ENCODE peak calls at places on chromosomes 1 and 21, in five cellular contexts. C is fibroblast of lung, I is lower lobe of right lung, O is psoas muscle, M is coronary artery. U is an unnamed sample.

GRCh38 chr1:4020411-4020810 is 120.3 kb upstream of the C1orf174 start:
- DNase-seq in C (no peak), I (no peak), O (no peak), M (no peak), U (no peak)

GRCh38 chr1:9494936-9495758 is 44.1 kb upstream of the SLC25A33 start:
- DNase-seq in C (peak), I (peak), O (peak), M (no peak), U (peak)

GRCh38 chr1:151993734-151994496 is at the start of gene S100A10:
- DNase-seq in C (peak), I (peak), O (peak), M (peak), U (peak)

GRCh38 chr1:160365325-160365724 is 1.5 kb upstream of the NHLH1 start:
- DNase-seq in C (no peak), I (no peak), O (no peak), M (no peak), U (peak)

GRCh38 chr1:87392241-87393192 is 63.8 kb downstream of the LMO4 start:
- DNase-seq in C (peak), I (no peak), O (no peak), M (no peak), U (no peak)

GRCh38 chr1:33327587-33328325 is 6.9 kb upstream of the A3GALT2 start:
- DNase-seq in C (peak), I (peak), O (peak), M (no peak), U (no peak)

GRCh38 chr1:1283821-1284220 is 3.6 kb downstream of the SCNN1D start:
- DNase-seq in C (no peak), I (no peak), O (no peak), M (no peak), U (no peak)

GRCh38 chr1:228402638-228403025 is 4.0 kb downstream of the TRIM11 start:
- DNase-seq in C (no peak), I (no peak), O (no peak), M (peak), U (no peak)

GRCh38 chr1:57319165-57319564 is 104.7 kb downstream of the DAB1 start:
- DNase-seq in C (peak), I (no peak), O (no peak), M (no peak), U (no peak)

GRCh38 chr21:26941436-26941835 is 25.5 kb downstream of the ADAMTS5 start:
- DNase-seq in C (peak), I (no peak), O (no peak), M (no peak), U (no peak)

GRCh38 chr21:34974162-34974981 is 74.7 kb downstream of the RUNX1 start:
- DNase-seq in C (no peak), I (no peak), O (no peak), M (no peak), U (no peak)

GRCh38 chr1:234840843-234841242 is 230.9 kb upstream of the IRF2BP2 start:
- DNase-seq in C (peak), I (no peak), O (no peak), M (no peak), U (no peak)

GRCh38 chr1:154557939-154558609 is 388 bp downstream of the UBE2Q1 start:
- DNase-seq in C (peak), I (peak), O (peak), M (no peak), U (no peak)

GRCh38 chr1:155064109-155064812 is 721 bp downstream of the EFNA4 start:
- DNase-seq in C (peak), I (no peak), O (no peak), M (no peak), U (no peak)

GRCh38 chr1:14914351-14914988 is 239.1 kb upstream of the TMEM51 start:
- DNase-seq in C (no peak), I (no peak), O (peak), M (no peak), U (no peak)

GRCh38 chr21:17911628-17912027 is 92.5 kb upstream of the C21orf91 start:
- DNase-seq in C (peak), I (no peak), O (no peak), M (no peak), U (no peak)

GRCh38 chr1:156106624-156107488 is 7.7 kb upstream of the LMNA start:
- DNase-seq in C (peak), I (no peak), O (no peak), M (no peak), U (no peak)

GRCh38 chr1:40014812-40015594 is 25.5 kb upstream of the CAP1 start:
- DNase-seq in C (peak), I (no peak), O (no peak), M (no peak), U (no peak)

GRCh38 chr1:220347654-220348175 is 75.5 kb upstream of the RAB3GAP2 start:
- DNase-seq in C (no peak), I (no peak), O (no peak), M (no peak), U (no peak)

GRCh38 chr1:60970081-60970509 is 112.3 kb upstream of the NFIA start:
- DNase-seq in C (peak), I (no peak), O (no peak), M (no peak), U (no peak)

GRCh38 chr1:233105225-233105624 is 154.8 kb downstream of the NTPCR start:
- DNase-seq in C (peak), I (no peak), O (no peak), M (no peak), U (no peak)

GRCh38 chr1:153357076-153357852 is 390 bp upstream of the S100A9 start:
- DNase-seq in C (no peak), I (peak), O (peak), M (peak), U (peak)

GRCh38 chr1:235720544-235720943 is 71.0 kb upstream of the GNG4 start:
- DNase-seq in C (peak), I (no peak), O (no peak), M (no peak), U (no peak)

GRCh38 chr1:221856188-221857093 is 114.6 kb upstream of the DUSP10 start:
- DNase-seq in C (peak), I (no peak), O (no peak), M (no peak), U (no peak)

GRCh38 chr1:67407498-67407897 is 22.7 kb downstream of the SERBP1 start:
- DNase-seq in C (no peak), I (no peak), O (no peak), M (no peak), U (no peak)

GRCh38 chr21:38386967-38387366 is 111.3 kb downstream of the ERG start:
- DNase-seq in C (peak), I (no peak), O (no peak), M (no peak), U (no peak)

GRCh38 chr1:205809469-205809868 is 3.5 kb downstream of the SLC41A1 start:
- DNase-seq in C (no peak), I (no peak), O (no peak), M (no peak), U (no peak)

GRCh38 chr1:8625981-8626898 is 191.2 kb downstream of the RERE start:
- DNase-seq in C (peak), I (no peak), O (no peak), M (no peak), U (no peak)

GRCh38 chr1:162590101-162590500 is 28.6 kb downstream of the UAP1 start:
- DNase-seq in C (no peak), I (no peak), O (no peak), M (no peak), U (no peak)

GRCh38 chr1:207316622-207317510 is 4.6 kb upstream of the CD55 start:
- DNase-seq in C (no peak), I (no peak), O (no peak), M (no peak), U (no peak)

GRCh38 chr1:71043061-71043460 is 4.6 kb downstream of the PTGER3 start:
- DNase-seq in C (no peak), I (no peak), O (no peak), M (no peak), U (no peak)

GRCh38 chr1:36306902-36307456 is 811 bp downstream of the SH3D21 start:
- DNase-seq in C (peak), I (peak), O (peak), M (peak), U (peak)

GRCh38 chr1:209187589-209187988 is 395.9 kb upstream of the CAMK1G start:
- DNase-seq in C (no peak), I (no peak), O (no peak), M (no peak), U (no peak)

GRCh38 chr1:223747838-223748335 is 35.5 kb downstream of the CAPN2 start:
- DNase-seq in C (peak), I (no peak), O (no peak), M (no peak), U (no peak)

GRCh38 chr1:156646738-156647211 is 4.9 kb downstream of the BCAN start:
- DNase-seq in C (no peak), I (no peak), O (no peak), M (no peak), U (no peak)

GRCh38 chr1:6141601-6142000 is 38.5 kb downstream of the CHD5 start:
- DNase-seq in C (no peak), I (no peak), O (peak), M (no peak), U (no peak)
- TF ChIP-seq CTCF in C (no peak), I (no peak), O (no peak), M (no peak), U (no peak)

DNA sequence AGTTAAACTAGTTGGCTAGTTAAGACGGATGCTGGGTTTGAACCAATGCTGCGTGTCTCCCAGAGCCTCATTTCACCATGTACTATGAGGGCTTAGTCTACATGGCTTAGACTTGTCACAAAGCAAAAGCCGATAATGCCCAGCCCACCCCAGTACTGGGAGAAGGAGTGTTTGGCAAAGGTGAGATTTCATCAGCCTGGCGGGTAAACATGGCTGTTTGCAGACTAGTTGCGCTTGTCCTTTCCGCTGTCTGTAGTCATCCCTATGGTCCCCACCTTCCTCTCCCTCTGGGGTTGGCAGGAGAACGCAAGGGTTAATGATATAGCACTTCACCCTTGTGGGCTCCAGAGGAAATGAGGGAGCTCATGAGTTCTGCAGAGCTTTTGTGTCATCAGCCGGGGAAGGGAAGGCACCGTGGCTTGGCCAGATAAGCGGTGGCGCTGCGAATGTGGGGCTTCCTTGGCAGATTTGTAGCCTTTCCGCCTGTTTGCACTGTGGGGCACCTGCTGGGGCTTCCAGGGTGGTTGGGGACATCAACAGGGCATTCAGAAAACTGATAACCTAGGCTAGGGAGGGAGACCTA is 29.2 kb downstream of the SOX13 start:
- DNase-seq in C (no peak), I (no peak), O (no peak), M (no peak), U (no peak)
- TF ChIP-seq CTCF in C (no peak), I (no peak), O (no peak), M (no peak), U (no peak)

DNA sequence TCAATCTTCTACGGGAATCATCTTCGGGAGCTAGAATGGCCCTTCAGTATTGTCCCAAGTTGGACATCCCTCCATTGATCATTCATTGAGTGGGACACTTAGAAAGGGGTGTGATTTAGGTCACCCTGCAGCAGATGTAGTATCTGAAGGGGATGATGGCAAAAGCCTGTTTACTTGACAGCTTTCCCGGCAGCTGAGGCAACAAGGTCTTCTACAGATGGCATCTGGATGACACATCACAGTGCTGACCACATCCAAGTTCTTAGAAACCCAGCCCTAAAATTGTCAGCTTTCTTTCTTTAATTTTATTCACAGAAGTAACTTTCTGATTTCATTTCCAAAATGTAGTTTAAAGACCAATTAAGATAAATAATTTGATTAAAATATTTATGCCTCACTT is 150.3 kb downstream of the AMY1C start:
- DNase-seq in C (no peak), I (no peak), O (no peak), M (no peak), U (no peak)
- TF ChIP-seq CTCF in C (no peak), I (no peak), O (no peak), M (no peak), U (no peak)

DNA sequence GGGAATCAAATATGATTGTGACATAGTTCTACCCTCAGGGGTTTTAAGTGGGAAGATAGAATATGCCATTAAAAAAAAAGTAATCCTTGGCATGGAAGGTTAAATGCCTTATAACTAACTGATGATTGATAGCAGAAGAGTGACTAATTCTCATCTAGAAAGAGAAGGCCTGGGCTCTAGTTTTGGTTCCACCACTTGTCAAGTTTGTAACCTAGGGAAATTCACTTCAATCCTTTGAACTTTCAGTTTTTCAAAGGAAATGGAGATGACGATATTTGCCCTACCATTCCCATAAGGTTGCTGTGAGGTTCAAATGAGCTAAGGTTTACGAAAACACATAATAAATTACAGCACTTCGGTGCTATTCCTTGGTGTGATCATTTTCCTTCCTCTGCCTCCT is 88.5 kb downstream of the GPR88 start:
- DNase-seq in C (peak), I (no peak), O (no peak), M (no peak), U (no peak)
- TF ChIP-seq CTCF in C (no peak), I (no peak), O (no peak), M (no peak), U (no peak)